ENCODE peak calls at places on chromosomes 2 and 18, in nine cellular contexts. V, A, P, E, D, L, R, O and I are unnamed samples.

GRCh38 chr2:39266906-39267434 is 23.2 kb upstream of the CDKL4 start:
- DNase-seq in E (no peak), V (no peak), R (no peak), P (no peak), A (no peak), O (no peak), L (no peak), D (no peak), I (no peak)

GRCh38 chr2:55922488-55922887 is 1.1 kb downstream of the EFEMP1 start:
- DNase-seq in V (no peak), P (no peak), D (no peak), R (no peak), A (no peak), O (no peak), E (no peak), L (no peak), I (no peak)

GRCh38 chr18:71743634-71744033 is 800.5 kb downstream of the CBLN2 start:
- DNase-seq in O (no peak), A (no peak), D (no peak), R (no peak), V (no peak), L (no peak), P (no peak), E (no peak), I (no peak)

GRCh38 chr2:84481702-84482101 is 22.6 kb upstream of the SUCLG1 start:
- DNase-seq in O (peak; percentile 18), R (no peak), E (no peak), P (peak; percentile 21), D (no peak), V (no peak), L (no peak), A (no peak), I (no peak)

GRCh38 chr2:210188190-210188589 is 17.0 kb upstream of the KANSL1L start:
- DNase-seq in V (no peak), E (no peak), O (no peak), R (no peak), L (no peak), D (no peak), P (no peak), A (no peak), I (no peak)

GRCh38 chr2:22361571-22361970 is 1023.4 kb upstream of the KLHL29 start:
- DNase-seq in E (no peak), R (no peak), D (no peak), A (no peak), V (no peak), P (no peak), L (no peak), O (no peak), I (no peak)

GRCh38 chr18:24561369-24561768 is 100.9 kb downstream of the HRH4 start:
- DNase-seq in R (no peak), V (no peak), L (no peak), O (no peak), P (no peak), A (no peak), D (no peak), E (no peak), I (no peak)

GRCh38 chr2:156536534-156536933 is 100.4 kb downstream of the GPD2 start:
- DNase-seq in R (no peak), A (peak; percentile 5), E (no peak), O (no peak), P (no peak), D (no peak), V (no peak), L (no peak), I (no peak)

GRCh38 chr2:204530464-204530805 is 14.8 kb upstream of the PARD3B start:
- DNase-seq in P (no peak), R (no peak), L (no peak), D (no peak), E (no peak), V (no peak), O (no peak), A (no peak), I (no peak)

GRCh38 chr2:234147335-234147861 is 96.9 kb downstream of the SPP2 start:
- DNase-seq in A (no peak), O (no peak), P (no peak), L (no peak), E (no peak), R (no peak), D (no peak), V (no peak), I (no peak)

GRCh38 chr18:48833701-48834394 is 116.9 kb downstream of the SMAD7 start:
- DNase-seq in R (no peak), A (peak; percentile 42), V (no peak), D (peak; percentile 46), P (no peak), O (peak; percentile 81), L (peak; percentile 84), E (no peak), I (no peak)

GRCh38 chr2:240216197-240216596 is 75.7 kb upstream of the OTOS start:
- DNase-seq in L (peak; percentile 25), O (no peak), D (no peak), V (no peak), P (no peak), R (no peak), A (no peak), E (no peak), I (no peak)

GRCh38 chr2:214410918-214411554 is at the start of gene VWC2L:
- DNase-seq in D (no peak), L (peak; percentile 31), P (peak; percentile 60), R (peak; percentile 87), A (peak; percentile 68), V (no peak), E (peak; percentile 77), O (peak; percentile 35), I (peak; percentile 55)

GRCh38 chr2:159206736-159207380 is 79.6 kb downstream of the WDSUB1 start:
- DNase-seq in O (no peak), A (no peak), E (no peak), D (no peak), P (no peak), L (no peak), V (no peak), R (no peak), I (no peak)

GRCh38 chr2:215825709-215826108 is 187.6 kb downstream of the MREG start:
- DNase-seq in E (no peak), P (no peak), R (no peak), L (no peak), D (no peak), V (no peak), O (no peak), A (no peak), I (no peak)

GRCh38 chr2:19933351-19933981 is 31.7 kb upstream of the TTC32 start:
- DNase-seq in O (no peak), E (no peak), A (peak; percentile 27), D (no peak), V (no peak), P (peak; percentile 13), L (peak; percentile 23), R (no peak), I (no peak)

GRCh38 chr2:98899041-98899702 is 36.9 kb downstream of the CRACDL start:
- DNase-seq in L (no peak), E (no peak), D (no peak), P (no peak), A (no peak), V (no peak), R (no peak), O (no peak), I (no peak)

GRCh38 chr18:48655460-48655859 is 116.6 kb downstream of the CTIF start:
- DNase-seq in O (no peak), L (no peak), V (no peak), D (no peak), P (no peak), A (no peak), R (no peak), E (no peak), I (no peak)

GRCh38 chr2:101080214-101081068 is 70.7 kb downstream of the TBC1D8 start:
- DNase-seq in E (no peak), P (no peak), L (no peak), R (no peak), O (no peak), V (no peak), A (no peak), D (no peak), I (no peak)

GRCh38 chr18:21262979-21263378 is 20.9 kb downstream of the GREB1L start:
- DNase-seq in A (peak; percentile 22), R (peak; percentile 83), L (no peak), O (no peak), V (peak; percentile 33), D (no peak), E (no peak), P (no peak), I (no peak)

GRCh38 chr2:152115952-152116351 is 17.1 kb upstream of the CACNB4 start:
- DNase-seq in E (no peak), D (no peak), P (no peak), L (no peak), O (no peak), R (no peak), V (no peak), A (no peak), I (no peak)